ENCODE peak calls at places on chromosome 1, in nine cellular contexts. D is EL; M is left lung; R is brain microvascular endothelial cell; Q is stimulated activated CD8-positive, alpha-beta memory T cell treated with anti-CD3 and anti-CD28 coated beads, Interleukin-12 subunit alpha, Interleukin-12 subunit beta, amount 100 ng/mL, for 1 hour; A is psoas muscle; P is activated effector memory CD4-positive, alpha-beta T cell treated with anti-CD3 and anti-CD28 coated beads, Interleukin-2, amount 50 U/mL, for 16 hours; X is AG10803; F is non-pigmented ciliary epithelial cell. E is an unnamed sample.

GRCh38 chr1:4786061-4786460 is 131.7 kb downstream of the AJAP1 start:
- DNase-seq in D (no peak), M (no peak), R (no peak), Q (no peak), A (no peak), P (no peak), X (no peak), F (no peak), E (no peak)

GRCh38 chr1:10651793-10652192 is 144.7 kb downstream of the CASZ1 start:
- DNase-seq in D (no peak), M (no peak), R (no peak), Q (no peak), A (no peak), P (no peak), X (no peak), F (no peak), E (no peak)

GRCh38 chr1:54581621-54582035 is 33.6 kb downstream of the ACOT11 start:
- DNase-seq in D (peak), M (peak), R (peak), Q (no peak), A (peak), P (no peak), X (peak), F (no peak), E (peak)

GRCh38 chr1:1895456-1896333 is 4.8 kb upstream of the GNB1 start:
- DNase-seq in D (no peak), M (peak), R (no peak), Q (no peak), A (peak), P (no peak), X (no peak), F (no peak), E (no peak)

GRCh38 chr1:73537400-73537799 is 660.6 kb downstream of the LRRIQ3 start:
- DNase-seq in D (no peak), M (no peak), R (no peak), Q (no peak), A (no peak), P (no peak), X (no peak), F (no peak), E (no peak)

GRCh38 chr1:94025383-94026340 is 95.3 kb downstream of the ABCA4 start:
- DNase-seq in D (peak), M (no peak), R (peak), Q (no peak), A (no peak), P (no peak), X (peak), F (no peak), E (no peak)

GRCh38 chr1:57357462-57357861 is 66.4 kb downstream of the DAB1 start:
- DNase-seq in D (no peak), M (no peak), R (no peak), Q (no peak), A (no peak), P (no peak), X (no peak), F (no peak), E (no peak)

GRCh38 chr1:67723620-67724019 is 38.6 kb downstream of the GADD45A start:
- DNase-seq in D (peak), M (no peak), R (peak), Q (no peak), A (no peak), P (no peak), X (peak), F (no peak), E (no peak)

GRCh38 chr1:6246497-6247295 is 2.7 kb downstream of the HES3 start:
- DNase-seq in D (peak), M (peak), R (peak), Q (peak), A (peak), P (peak), X (peak), F (no peak), E (peak)

GRCh38 chr1:107551491-107551890 is 410.7 kb downstream of the NTNG1 start:
- DNase-seq in D (no peak), M (no peak), R (no peak), Q (no peak), A (no peak), P (no peak), X (peak), F (no peak), E (no peak)

GRCh38 chr1:35452086-35452485 is 105.1 kb downstream of the KIAA0319L start:
- DNase-seq in D (peak), M (no peak), R (no peak), Q (no peak), A (peak), P (no peak), X (peak), F (no peak), E (no peak)

GRCh38 chr1:16920951-16921350 is 780 bp upstream of the CROCC start:
- DNase-seq in D (no peak), M (peak), R (no peak), Q (no peak), A (peak), P (no peak), X (no peak), F (no peak), E (no peak)

GRCh38 chr1:25486602-25487001 is 55.9 kb downstream of the MACO1 start:
- DNase-seq in D (peak), M (no peak), R (no peak), Q (no peak), A (no peak), P (no peak), X (peak), F (no peak), E (no peak)

GRCh38 chr1:26471498-26472329 is 526 bp upstream of the HMGN2 start:
- DNase-seq in D (peak), M (peak), R (peak), Q (peak), A (peak), P (peak), X (peak), F (no peak), E (peak)

GRCh38 chr1:10161121-10161520 is 49.2 kb upstream of the KIF1B start:
- DNase-seq in D (no peak), M (no peak), R (no peak), Q (no peak), A (no peak), P (no peak), X (no peak), F (no peak), E (no peak)